ENCODE peak calls at places on chromosomes 11 and 22, in five cellular contexts. O, L, S, Q and U are unnamed samples.

GRCh38 chr11:11620966-11621880 is 582 bp downstream of the GALNT18 start:
- DNase-seq in O (no peak), S (peak), Q (no peak), L (peak), U (peak)

GRCh38 chr22:31630331-31631329 is 31.4 kb downstream of the PISD start:
- DNase-seq in L (peak), Q (peak), S (peak), O (peak), U (peak)

GRCh38 chr11:72370201-72370600 is 64.1 kb downstream of the CLPB start:
- DNase-seq in O (no peak), S (no peak), Q (no peak), L (no peak), U (no peak)

GRCh38 chr11:79414644-79415317 is 26.0 kb downstream of the TENM4 start:
- DNase-seq in L (no peak), S (peak), Q (no peak), O (no peak), U (no peak)

GRCh38 chr11:104897891-104898684 is at the start of gene CASP12:
- DNase-seq in L (no peak), O (no peak), S (peak), Q (no peak), U (no peak)

GRCh38 chr11:114149689-114150407 is 90.3 kb downstream of the ZBTB16 start:
- DNase-seq in S (no peak), L (no peak), O (no peak), Q (no peak), U (no peak)

GRCh38 chr11:134124660-134125451 is 56.0 kb downstream of the JAM3 start:
- DNase-seq in O (peak), L (peak), S (peak), Q (no peak), U (no peak)

GRCh38 chr11:33515347-33515746 is 185.3 kb downstream of the C11orf91 start:
- DNase-seq in L (no peak), Q (no peak), S (no peak), O (no peak), U (peak)

GRCh38 chr11:101617735-101618332 is 34.0 kb upstream of the TRPC6 start:
- DNase-seq in L (no peak), S (no peak), Q (peak), O (no peak), U (no peak)

GRCh38 chr11:73140213-73141030 is 1.7 kb downstream of the FCHSD2 start:
- DNase-seq in Q (no peak), O (no peak), L (peak), S (peak), U (peak)

GRCh38 chr11:105718641-105719040 is 108.8 kb downstream of the GRIA4 start:
- DNase-seq in S (no peak), L (no peak), O (no peak), Q (no peak), U (no peak)

GRCh38 chr22:41567452-41567768 is 6.6 kb downstream of the CSDC2 start:
- DNase-seq in Q (no peak), S (no peak), L (no peak), O (no peak), U (no peak)

GRCh38 chr11:118434553-118435232 is 1.6 kb upstream of the KMT2A start:
- DNase-seq in O (no peak), L (no peak), S (peak), Q (no peak), U (no peak)

GRCh38 chr11:118436639-118437045 is 350 bp downstream of the KMT2A start:
- DNase-seq in Q (no peak), L (no peak), S (no peak), O (no peak), U (no peak)

GRCh38 chr11:118435233-118435892 is 929 bp upstream of the KMT2A start:
- DNase-seq in O (no peak), L (peak), S (peak), Q (peak), U (no peak)

GRCh38 chr11:118437046-118437735 is 899 bp downstream of the KMT2A start:
- DNase-seq in Q (no peak), L (no peak), S (peak), O (no peak), U (no peak)

DNA sequence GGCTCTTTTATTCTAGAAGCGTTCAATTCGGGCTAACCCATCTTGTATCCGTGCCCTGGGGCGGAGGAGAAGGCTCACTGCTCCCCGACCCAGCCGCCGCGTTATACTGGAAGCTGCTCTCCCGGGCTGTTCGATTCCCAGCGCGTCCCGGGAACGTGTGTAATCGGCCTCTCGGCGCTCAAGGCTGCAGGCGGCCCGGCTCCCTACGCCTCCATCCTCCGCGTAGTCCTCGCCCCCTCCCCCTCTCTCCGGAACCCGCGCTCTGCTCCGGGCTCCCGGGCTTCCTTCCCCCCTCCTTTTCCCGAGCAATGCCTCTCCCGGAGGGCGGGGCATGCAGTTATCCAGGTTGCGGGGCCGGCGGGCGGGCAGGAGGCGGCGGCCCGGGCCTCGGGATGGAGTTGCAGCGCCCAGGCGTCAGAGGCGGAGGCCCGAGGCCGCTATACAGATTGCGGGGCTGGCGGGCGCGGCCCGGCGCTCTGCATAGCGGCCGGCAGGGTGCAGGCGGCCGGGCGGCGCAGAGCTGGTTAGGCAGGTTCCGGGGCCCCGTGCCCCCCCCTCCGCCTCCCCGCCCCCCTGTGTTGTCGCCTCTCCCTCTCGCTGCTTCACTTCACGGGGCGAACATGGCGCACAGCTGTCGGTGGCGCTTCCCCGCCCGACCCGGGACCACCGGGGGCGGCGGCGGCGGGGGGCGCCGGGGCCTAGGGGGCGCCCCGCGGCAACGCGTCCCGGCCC is at the start of gene KMT2A:
- DNase-seq in S (peak), O (peak), L (peak), Q (peak), U (peak)
- TF ChIP-seq EP300 in S (no peak), O (peak), L (no peak), Q (no peak), U (no peak)

GRCh38 chr11:62139526-62140301 is 15.9 kb downstream of the INCENP start:
- DNase-seq in Q (no peak), L (no peak), S (no peak), O (no peak), U (no peak)

GRCh38 chr11:62137881-62138629 is 14.2 kb downstream of the INCENP start:
- DNase-seq in Q (no peak), L (no peak), O (no peak), S (no peak), U (no peak)

GRCh38 chr11:62137276-62137861 is 13.6 kb downstream of the INCENP start:
- DNase-seq in O (no peak), L (no peak), Q (no peak), S (no peak), U (no peak)

GRCh38 chr11:62140302-62141110 is 16.7 kb downstream of the INCENP start:
- DNase-seq in O (no peak), Q (no peak), S (no peak), L (peak), U (no peak)

DNA sequence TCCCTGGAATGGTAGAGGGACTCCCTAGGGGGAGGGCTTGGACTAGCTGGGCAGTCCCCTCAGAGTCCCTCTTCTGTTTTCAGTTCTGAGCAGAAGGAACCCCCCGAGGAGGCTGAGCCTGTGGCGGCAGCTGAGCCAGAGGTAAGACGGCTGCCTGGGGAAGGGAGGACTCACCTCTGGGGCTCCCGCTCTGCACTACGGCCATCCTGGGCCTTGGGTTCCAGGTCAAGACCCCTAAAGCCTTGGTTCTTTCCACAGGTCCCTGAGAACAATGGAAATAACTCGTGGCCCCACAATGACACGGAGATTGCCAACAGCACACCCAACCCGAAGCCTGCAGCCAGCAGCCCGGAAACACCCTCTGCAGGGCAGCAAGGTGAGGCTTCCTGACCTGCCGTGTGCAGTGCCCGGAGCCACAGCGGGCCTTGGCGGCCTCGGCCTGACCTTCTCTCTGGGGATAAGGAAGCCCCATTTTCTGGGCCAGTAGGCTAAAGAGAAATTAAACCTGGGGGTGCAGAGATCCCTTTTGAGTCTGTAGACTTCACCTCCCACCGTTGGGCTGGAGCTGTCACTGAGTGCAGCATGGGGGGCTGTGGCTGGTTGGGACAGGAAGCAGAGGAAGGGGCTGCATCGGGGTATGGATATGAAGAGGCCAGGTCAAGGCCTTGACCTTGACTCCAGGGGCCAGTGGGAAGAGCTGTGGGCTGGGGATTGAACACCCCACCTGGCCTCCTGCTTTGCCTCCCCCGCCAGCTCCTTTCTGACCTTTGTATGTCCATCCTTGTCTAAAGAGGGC is 15.0 kb downstream of the INCENP start:
- DNase-seq in L (no peak), O (no peak), Q (no peak), S (no peak), U (no peak)
- TF ChIP-seq EP300 in L (no peak), O (no peak), Q (no peak), S (no peak), U (no peak)

GRCh38 chr11:76700177-76701100 is 29.9 kb upstream of the LRRC32 start:
- DNase-seq in S (no peak), L (no peak), Q (no peak), O (no peak), U (no peak)
- TF ChIP-seq EP300 in S (no peak), L (no peak), Q (no peak), O (peak), U (no peak)

GRCh38 chr11:58880625-58881024 is 36.1 kb upstream of the GLYATL2 start:
- DNase-seq in Q (no peak), L (no peak), O (no peak), S (no peak), U (no peak)
- TF ChIP-seq EP300 in Q (no peak), L (no peak), O (no peak), S (no peak), U (no peak)

GRCh38 chr11:12842933-12843636 is 166.0 kb upstream of the RASSF10 start:
- DNase-seq in S (no peak), O (no peak), Q (no peak), L (no peak), U (no peak)
- TF ChIP-seq EP300 in S (no peak), O (no peak), Q (no peak), L (no peak), U (no peak)

GRCh38 chr11:21115999-21116398 is 446.6 kb downstream of the NELL1 start:
- DNase-seq in O (no peak), L (no peak), S (no peak), Q (no peak), U (peak)
- TF ChIP-seq EP300 in O (no peak), L (no peak), S (no peak), Q (no peak), U (no peak)

GRCh38 chr11:96179905-96180304 is 163.1 kb downstream of the MAML2 start:
- DNase-seq in L (no peak), Q (no peak), S (no peak), O (no peak), U (no peak)

GRCh38 chr11:96178014-96178745 is 164.8 kb downstream of the MAML2 start:
- DNase-seq in L (no peak), Q (no peak), S (no peak), O (no peak), U (no peak)

GRCh38 chr11:96173906-96174305 is 169.1 kb downstream of the MAML2 start:
- DNase-seq in S (no peak), Q (no peak), L (no peak), O (no peak), U (no peak)

GRCh38 chr11:96180341-96180740 is 162.7 kb downstream of the MAML2 start:
- DNase-seq in L (no peak), O (no peak), S (no peak), Q (no peak), U (no peak)

DNA sequence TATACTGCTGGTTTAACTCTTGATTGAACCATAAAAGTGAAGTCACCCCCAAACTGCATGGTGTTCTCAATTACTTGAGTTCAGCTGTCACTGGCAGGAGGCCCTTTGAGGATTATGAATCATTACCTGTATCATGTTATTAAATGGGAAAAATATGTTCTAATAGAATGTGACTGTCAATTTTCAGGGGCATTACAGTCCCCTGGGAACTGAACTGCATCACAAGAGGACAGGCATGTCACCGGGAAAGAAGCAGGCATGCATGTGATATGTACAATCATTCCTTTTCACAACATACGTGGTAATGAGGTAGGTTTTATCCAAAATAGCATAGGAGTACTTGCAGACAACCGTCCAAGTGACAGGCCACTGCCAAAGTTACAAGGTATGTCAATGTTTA is 165.9 kb downstream of the MAML2 start:
- DNase-seq in L (no peak), O (no peak), S (no peak), Q (no peak), U (no peak)
- TF ChIP-seq EP300 in L (no peak), O (no peak), S (no peak), Q (no peak), U (no peak)